ENCODE peak calls at places on chromosomes 6 and 20, in four cellular contexts. O is Daoy, D is SW 1271, M is stromal cell of bone marrow. T is an unnamed sample.

GRCh38 chr20:35385733-35386132 is 26.0 kb downstream of the UQCC1 start:
- DNase-seq in O (no peak), D (no peak), M (no peak), T (no peak)

GRCh38 chr20:2873747-2874041 is 413 bp downstream of the PTPRA start:
- DNase-seq in O (no peak), D (peak; percentile 53), M (no peak), T (no peak)

GRCh38 chr6:144360401-144360800 is 75.3 kb downstream of the UTRN start:
- DNase-seq in O (peak; percentile 59), D (peak; percentile 70), M (no peak), T (peak; percentile 26)

GRCh38 chr20:16740365-16741072 is 7.6 kb upstream of the OTOR start:
- DNase-seq in O (no peak), D (no peak), M (no peak), T (no peak)

GRCh38 chr20:17608701-17609497 is 39.0 kb downstream of the DSTN start:
- DNase-seq in O (no peak), D (no peak), M (no peak), T (no peak)

GRCh38 chr6:148192310-148192709 is 150.3 kb upstream of the SASH1 start:
- DNase-seq in O (peak; percentile 93), D (no peak), M (peak; percentile 91), T (peak; percentile 91)

GRCh38 chr6:125257351-125257750 is 44.4 kb downstream of the HDDC2 start:
- DNase-seq in O (no peak), D (no peak), M (no peak), T (no peak)

GRCh38 chr20:36170542-36171215 is 16.1 kb downstream of the EPB41L1 start:
- DNase-seq in O (no peak), D (no peak), M (no peak), T (no peak)

GRCh38 chr20:58518896-58519593 is 3.8 kb upstream of the APCDD1L start:
- DNase-seq in O (no peak), D (no peak), M (no peak), T (no peak)